ENCODE peak calls at places on chromosomes 11 and 22, in four cellular contexts. R is fibroblast of pulmonary artery, Q is fibroblast of lung, T is posterior vena cava. G is an unnamed sample.

GRCh38 chr11:128830836-128831780 is 36.0 kb downstream of the KCNJ1 start:
- DNase-seq in Q (peak; percentile 68), R (peak; percentile 91), T (peak; percentile 94), G (peak; percentile 87)

GRCh38 chr22:50010676-50011446 is 1.7 kb downstream of the IL17REL start:
- DNase-seq in R (no peak), T (peak; percentile 64), Q (no peak), G (no peak)

GRCh38 chr11:29527391-29527936 is 489.4 kb downstream of the KCNA4 start:
- DNase-seq in R (peak; percentile 99), T (no peak), Q (peak; percentile 80), G (no peak)

GRCh38 chr11:63682045-63682915 is 980 bp downstream of the RTN3 start:
- DNase-seq in T (no peak), Q (no peak), R (peak; percentile 24), G (peak; percentile 68)

GRCh38 chr11:103842795-103843194 is 193.6 kb upstream of the DDI1 start:
- DNase-seq in R (peak; percentile 53), T (no peak), Q (peak; percentile 87), G (no peak)

GRCh38 chr22:18093661-18094060 is 15.9 kb downstream of the PEX26 start:
- DNase-seq in R (no peak), Q (no peak), T (no peak), G (no peak)

GRCh38 chr11:11709447-11710239 is 87.8 kb upstream of the GALNT18 start:
- DNase-seq in T (no peak), R (no peak), Q (no peak), G (no peak)

GRCh38 chr22:38228873-38229740 is 27.3 kb downstream of the MAFF start:
- DNase-seq in Q (peak; percentile 73), T (no peak), R (peak; percentile 87), G (no peak)

GRCh38 chr11:30788849-30789248 is 202.7 kb upstream of the MPPED2 start:
- DNase-seq in Q (no peak), T (no peak), R (no peak), G (no peak)

GRCh38 chr11:48154162-48154561 is 62.4 kb upstream of the OR4B1 start:
- DNase-seq in T (no peak), R (peak; percentile 65), Q (peak; percentile 64), G (no peak)

GRCh38 chr11:111066861-111067260 is 178.7 kb upstream of the POU2AF2 start:
- DNase-seq in T (no peak), Q (peak; percentile 32), R (no peak), G (no peak)

GRCh38 chr11:9047986-9048522 is 43.3 kb downstream of the SCUBE2 start:
- DNase-seq in R (peak; percentile 55), Q (no peak), T (no peak), G (no peak)

GRCh38 chr11:103624708-103625623 is 411.5 kb upstream of the DDI1 start:
- DNase-seq in R (peak; percentile 98), Q (peak; percentile 99), T (no peak), G (no peak)

GRCh38 chr11:3631331-3631730 is 10.5 kb downstream of the ART5 start:
- DNase-seq in Q (no peak), T (no peak), R (no peak), G (no peak)

GRCh38 chr11:1573847-1574255 is 1.8 kb upstream of the DUSP8 start:
- DNase-seq in Q (no peak), T (no peak), R (no peak), G (no peak)

GRCh38 chr11:59787816-59788215 is 22.8 kb downstream of the MRPL16 start:
- DNase-seq in T (no peak), Q (peak; percentile 80), R (peak; percentile 90), G (no peak)

GRCh38 chr11:706957-707816 is 1.2 kb downstream of the EPS8L2 start:
- DNase-seq in R (no peak), T (peak; percentile 81), Q (peak; percentile 29), G (no peak)

GRCh38 chr22:48301421-48301820 is 1526.3 kb downstream of the BRD1 start:
- DNase-seq in Q (no peak), R (no peak), T (no peak), G (no peak)

GRCh38 chr22:42933783-42934144 is 76.7 kb upstream of the ARFGAP3 start:
- DNase-seq in T (no peak), Q (peak; percentile 97), R (peak; percentile 96), G (no peak)

GRCh38 chr22:30253205-30253852 is 6.8 kb upstream of the LIF start:
- DNase-seq in Q (peak; percentile 77), T (peak; percentile 89), R (peak; percentile 70), G (peak; percentile 44)

GRCh38 chr11:66070604-66071325 is 693 bp downstream of the PACS1 start:
- DNase-seq in Q (peak; percentile 40), T (peak; percentile 89), R (peak; percentile 50), G (no peak)

GRCh38 chr11:63813563-63814382 is 517 bp downstream of the SPINDOC start:
- DNase-seq in T (peak; percentile 87), R (peak; percentile 43), Q (peak; percentile 67), G (peak; percentile 69)

GRCh38 chr22:28674121-28674563 is 5.5 kb downstream of the TTC28 start:
- DNase-seq in R (peak; percentile 39), Q (peak; percentile 72), T (no peak), G (peak; percentile 76)

GRCh38 chr22:38866399-38867123 is 5.5 kb downstream of the CBX6 start:
- DNase-seq in Q (no peak), T (peak; percentile 86), R (no peak), G (no peak)